ENCODE peak calls at places on chromosomes 12 and 14, in four cellular contexts. U is IMR-90, D is mammary epithelial cell, B is AG10803. A is an unnamed sample.

GRCh38 chr12:46364777-46365580 is 7.6 kb downstream of the SLC38A2 start:
- DNase-seq in B (peak), U (peak), D (peak), A (peak)

GRCh38 chr12:104059963-104060362 is 4.4 kb upstream of the HCFC2 start:
- DNase-seq in B (no peak), U (no peak), D (no peak), A (no peak)

GRCh38 chr14:23695220-23695999 is 59.2 kb downstream of the DHRS2 start:
- DNase-seq in U (no peak), D (no peak), B (peak), A (no peak)

GRCh38 chr12:75564398-75564797 is 53.0 kb upstream of the KRR1 start:
- DNase-seq in U (no peak), D (no peak), B (peak), A (peak)

GRCh38 chr12:30599631-30600030 is 96.0 kb downstream of the IPO8 start:
- DNase-seq in B (no peak), U (peak), D (no peak), A (peak)

GRCh38 chr14:29227631-29228030 is 461.0 kb downstream of the FOXG1 start:
- DNase-seq in D (no peak), B (peak), U (peak), A (peak)

GRCh38 chr12:44717612-44718011 is 158.5 kb downstream of the NELL2 start:
- DNase-seq in D (no peak), B (no peak), U (no peak), A (no peak)

GRCh38 chr12:108814462-108815211 is 42.7 kb downstream of the SSH1 start:
- DNase-seq in U (no peak), B (no peak), D (peak), A (peak)

GRCh38 chr14:106442857-106443256 is 916.5 kb downstream of the TMEM121 start:
- DNase-seq in D (no peak), B (no peak), U (no peak), A (no peak)

GRCh38 chr12:55467836-55468235 is 2.1 kb downstream of the OR6C70 start:
- DNase-seq in B (no peak), D (no peak), U (no peak), A (no peak)

GRCh38 chr14:65360144-65360784 is 52.3 kb upstream of the FUT8 start:
- DNase-seq in U (no peak), B (no peak), D (peak), A (no peak)

GRCh38 chr12:111753144-111753881 is 13.4 kb upstream of the ALDH2 start:
- DNase-seq in U (peak), B (peak), D (no peak), A (peak)

GRCh38 chr12:123293178-123293760 is 21.6 kb upstream of the CDK2AP1 start:
- DNase-seq in B (no peak), D (no peak), U (no peak), A (no peak)

GRCh38 chr12:67430708-67431335 is 161.7 kb downstream of the CAND1 start:
- DNase-seq in U (no peak), D (no peak), B (peak), A (no peak)

GRCh38 chr14:67674139-67674479 is 323 bp downstream of the VTI1B start:
- DNase-seq in U (peak), B (peak), D (peak), A (peak)

GRCh38 chr12:12513416-12514006 is 49.2 kb downstream of the DUSP16 start:
- DNase-seq in U (no peak), D (no peak), B (no peak), A (no peak)

GRCh38 chr12:105377077-105377476 is 46.6 kb downstream of the C12orf75 start:
- DNase-seq in D (no peak), B (no peak), U (no peak), A (no peak)

GRCh38 chr12:10243803-10244520 is 31.3 kb downstream of the GABARAPL1 start:
- DNase-seq in D (no peak), U (no peak), B (no peak), A (no peak)
- H3K4me3 ChIP-seq in D (no peak), U (no peak), B (no peak), A (no peak)

DNA sequence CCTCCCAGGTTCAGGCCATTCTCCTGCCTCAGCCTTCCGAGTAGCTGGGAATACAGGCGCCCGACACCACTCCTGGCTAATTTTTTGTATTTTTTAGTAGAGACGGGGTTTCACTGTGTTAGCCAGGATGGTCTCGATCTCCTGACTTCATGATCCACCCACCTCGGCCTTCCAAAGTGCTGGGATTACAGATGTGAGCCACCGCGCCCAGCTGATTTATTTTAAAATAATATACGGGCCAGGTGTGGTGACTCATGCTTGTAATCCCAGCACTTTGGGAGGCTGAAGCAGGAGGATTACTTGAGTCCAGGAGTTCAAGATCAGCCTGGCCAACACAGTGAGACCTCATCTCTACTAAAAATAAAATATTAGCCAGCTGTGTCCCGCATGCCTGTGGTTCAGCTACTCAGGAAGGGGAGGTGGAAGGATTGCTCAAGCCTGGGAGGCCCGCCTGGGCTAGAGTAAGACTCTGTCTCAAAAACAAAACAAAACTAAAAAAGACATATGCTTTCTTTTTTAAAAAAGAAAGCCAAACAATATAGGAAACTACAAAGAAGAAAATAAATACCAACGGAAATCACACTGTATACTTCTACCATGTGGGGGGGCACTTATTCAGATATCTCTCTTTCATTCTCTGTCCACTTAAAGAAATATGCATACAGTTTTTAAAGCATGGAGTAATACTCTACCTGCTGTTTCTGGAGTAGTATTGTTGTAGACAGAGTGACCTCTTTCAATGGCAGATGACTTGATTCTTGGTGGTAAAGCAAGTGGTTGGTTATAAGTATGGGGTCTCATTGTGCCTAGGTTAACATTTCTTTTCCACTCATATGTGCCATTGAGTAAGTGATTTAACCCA is 930 bp upstream of the MIA2 start:
- DNase-seq in D (peak), B (peak), U (peak), A (no peak)
- H3K4me3 ChIP-seq in D (no peak), B (no peak), U (no peak), A (no peak)

DNA sequence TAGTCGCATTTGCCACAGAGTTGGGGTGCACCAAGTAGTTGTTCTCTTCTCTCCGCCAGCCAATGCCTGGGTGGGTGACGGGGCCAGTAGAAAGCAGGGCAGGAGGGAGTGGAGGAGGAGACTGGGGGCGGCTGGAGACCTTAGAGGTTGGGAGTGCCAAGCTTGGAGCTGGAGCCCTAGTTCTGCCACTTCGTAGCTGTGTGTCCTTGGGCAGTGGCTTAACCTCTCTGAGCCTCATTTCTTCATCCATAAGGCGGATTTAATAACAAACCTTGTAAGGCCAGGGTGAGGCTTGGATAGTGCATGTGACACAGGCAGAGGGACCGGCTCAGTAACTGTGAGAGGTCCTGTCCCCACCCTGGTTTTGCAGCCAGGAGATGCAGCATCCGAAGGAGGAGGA is 81.1 kb upstream of the LHX5 start:
- DNase-seq in D (no peak), B (no peak), U (no peak), A (no peak)
- H3K4me3 ChIP-seq in D (no peak), B (no peak), U (no peak), A (no peak)

GRCh38 chr14:93231129-93231979 is 24.3 kb downstream of the UBR7 start:
- DNase-seq in D (peak), B (peak), U (peak), A (peak)
- H3K4me3 ChIP-seq in D (no peak), B (peak), U (peak), A (peak)

GRCh38 chr12:1529228-1529861 is 65.0 kb downstream of the FBXL14 start:
- DNase-seq in U (no peak), D (no peak), B (no peak), A (no peak)

GRCh38 chr12:1531654-1532366 is 62.6 kb downstream of the FBXL14 start:
- DNase-seq in U (no peak), D (no peak), B (no peak), A (no peak)

GRCh38 chr12:1529862-1530591 is 64.4 kb downstream of the FBXL14 start:
- DNase-seq in D (no peak), B (peak), U (no peak), A (no peak)

GRCh38 chr12:1531160-1531653 is 63.2 kb downstream of the FBXL14 start:
- DNase-seq in U (no peak), D (no peak), B (no peak), A (no peak)

GRCh38 chr12:1530592-1531159 is 63.7 kb downstream of the FBXL14 start:
- DNase-seq in D (no peak), B (no peak), U (no peak), A (no peak)
- H3K4me3 ChIP-seq in D (peak), B (peak), U (peak), A (peak)

DNA sequence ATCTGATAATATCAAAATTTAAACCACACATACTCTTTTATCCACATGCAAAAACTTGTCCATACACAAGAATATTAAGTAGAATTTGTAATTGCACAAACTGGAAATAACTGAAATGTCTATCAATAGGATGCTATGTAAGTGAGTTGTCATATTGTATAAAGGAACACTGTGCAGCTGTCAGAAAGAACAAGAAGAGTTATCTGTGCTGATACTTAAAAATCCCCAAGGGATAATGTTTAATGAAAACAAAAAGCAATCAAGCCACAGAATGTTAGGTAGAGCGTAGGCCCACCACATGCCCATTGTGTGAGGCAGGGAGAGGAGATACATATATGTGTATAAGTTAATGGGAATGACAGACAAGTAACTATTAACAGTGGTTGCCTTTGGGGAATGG is 25.9 kb upstream of the HIGD1C start:
- DNase-seq in U (no peak), D (no peak), B (no peak), A (no peak)
- H3K4me3 ChIP-seq in U (no peak), D (peak), B (no peak), A (no peak)